ENCODE peak calls at places on chromosomes 7 and 10, in ten cellular contexts. D is GM20000; L is posterior cingulate gyrus; O is skeletal muscle cell; U is stimulated activated CD4-positive, alpha-beta T cell treated with anti-CD3 and anti-CD28 coated beads, Interleukin-15, amount 100 ng/mL, for 1 hour; E is GM03348; M is progenitor cell of endocrine pancreas; B is hypothalamus; A is left ventricle myocardium superior; V is neural crest cell. G is an unnamed sample.

GRCh38 chr7:2621061-2621828 is 10.5 kb upstream of the TTYH3 start:
- DNase-seq in D (no peak), L (no peak), O (no peak), U (no peak), E (peak), M (no peak), B (peak), A (peak), V (no peak), G (no peak)

GRCh38 chr10:44386546-44387052 is 1.7 kb upstream of the CXCL12 start:
- DNase-seq in D (peak), L (peak), O (no peak), U (no peak), E (peak), M (peak), B (peak), A (peak), V (peak), G (no peak)

GRCh38 chr7:96093435-96093834 is 228.5 kb downstream of the SLC25A13 start:
- DNase-seq in D (no peak), L (no peak), O (peak), U (no peak), E (peak), M (no peak), B (no peak), A (no peak), V (no peak), G (no peak)

GRCh38 chr7:100483101-100483727 is 513 bp upstream of the NYAP1 start:
- DNase-seq in D (peak), L (peak), O (no peak), U (peak), E (peak), M (peak), B (peak), A (peak), V (peak), G (peak)

GRCh38 chr7:136403591-136403990 is 426.4 kb upstream of the MTPN start:
- DNase-seq in D (no peak), L (no peak), O (no peak), U (no peak), E (no peak), M (no peak), B (no peak), A (no peak), V (no peak), G (no peak)

GRCh38 chr7:73892003-73892975 is 31.3 kb downstream of the TMEM270 start:
- DNase-seq in D (no peak), L (no peak), O (no peak), U (no peak), E (no peak), M (no peak), B (no peak), A (peak), V (no peak), G (no peak)

GRCh38 chr7:1961776-1962276 is 270.9 kb downstream of the MAD1L1 start:
- DNase-seq in D (no peak), L (no peak), O (peak), U (no peak), E (no peak), M (no peak), B (no peak), A (no peak), V (no peak), G (no peak)

GRCh38 chr7:15687645-15688025 is 1.2 kb upstream of the MEOX2 start:
- DNase-seq in D (no peak), L (no peak), O (no peak), U (no peak), E (peak), M (no peak), B (no peak), A (peak), V (peak), G (no peak)

GRCh38 chr10:44857363-44858016 is 53.6 kb upstream of the TMEM72 start:
- DNase-seq in D (peak), L (peak), O (peak), U (no peak), E (peak), M (peak), B (peak), A (peak), V (peak), G (peak)

GRCh38 chr10:95314519-95314918 is 23.7 kb upstream of the PDLIM1 start:
- DNase-seq in D (no peak), L (no peak), O (no peak), U (no peak), E (no peak), M (no peak), B (no peak), A (no peak), V (no peak), G (no peak)

GRCh38 chr7:135335628-135336139 is 102.0 kb downstream of the STRA8 start:
- DNase-seq in D (peak), L (peak), O (no peak), U (no peak), E (peak), M (peak), B (peak), A (peak), V (peak), G (peak)

GRCh38 chr10:124073642-124074377 is 19.6 kb downstream of the CHST15 start:
- DNase-seq in D (no peak), L (no peak), O (no peak), U (no peak), E (no peak), M (no peak), B (no peak), A (no peak), V (no peak), G (no peak)

GRCh38 chr7:68334613-68335303 is 1263.5 kb upstream of the AUTS2 start:
- DNase-seq in D (no peak), L (no peak), O (no peak), U (no peak), E (no peak), M (no peak), B (no peak), A (no peak), V (no peak), G (no peak)

GRCh38 chr10:6755891-6756460 is 175.9 kb upstream of the PRKCQ start:
- DNase-seq in D (peak), L (peak), O (peak), U (no peak), E (peak), M (no peak), B (no peak), A (no peak), V (no peak), G (no peak)

GRCh38 chr7:46319841-46320240 is 398.8 kb upstream of the IGFBP3 start:
- DNase-seq in D (no peak), L (no peak), O (no peak), U (no peak), E (no peak), M (no peak), B (no peak), A (no peak), V (no peak), G (no peak)

GRCh38 chr7:133077394-133077793 is 4.5 kb downstream of the CHCHD3 start:
- DNase-seq in D (no peak), L (no peak), O (no peak), U (no peak), E (no peak), M (no peak), B (no peak), A (no peak), V (no peak), G (no peak)

GRCh38 chr10:11551915-11552602 is 59.4 kb downstream of the USP6NL start:
- DNase-seq in D (no peak), L (no peak), O (peak), U (no peak), E (peak), M (no peak), B (no peak), A (no peak), V (no peak), G (no peak)

GRCh38 chr7:104976966-104977636 is 36.9 kb upstream of the KMT2E start:
- DNase-seq in D (no peak), L (peak), O (no peak), U (no peak), E (no peak), M (no peak), B (no peak), A (no peak), V (no peak), G (no peak)

GRCh38 chr10:88911121-88911520 is 31.1 kb downstream of the STAMBPL1 start:
- DNase-seq in D (no peak), L (no peak), O (no peak), U (no peak), E (no peak), M (no peak), B (no peak), A (no peak), V (no peak), G (no peak)

GRCh38 chr7:90816511-90817142 is 220.5 kb downstream of the CDK14 start:
- DNase-seq in D (peak), L (no peak), O (peak), U (no peak), E (peak), M (no peak), B (no peak), A (no peak), V (no peak), G (no peak)

GRCh38 chr7:114574384-114574783 is 159.8 kb downstream of the FOXP2 start:
- DNase-seq in D (no peak), L (no peak), O (peak), U (no peak), E (peak), M (no peak), B (no peak), A (no peak), V (no peak), G (no peak)

GRCh38 chr7:42014625-42015412 is 222.2 kb downstream of the GLI3 start:
- DNase-seq in D (peak), L (no peak), O (no peak), U (no peak), E (peak), M (peak), B (no peak), A (no peak), V (peak), G (no peak)

GRCh38 chr10:120458432-120458831 is 1.4 kb downstream of the PLPP4 start:
- DNase-seq in D (no peak), L (no peak), O (no peak), U (no peak), E (no peak), M (no peak), B (peak), A (no peak), V (no peak), G (no peak)

GRCh38 chr10:73647211-73647874 is 6.1 kb upstream of the MYOZ1 start:
- DNase-seq in D (peak), L (peak), O (no peak), U (no peak), E (peak), M (peak), B (peak), A (peak), V (peak), G (peak)

GRCh38 chr7:41006591-41006990 is 696.3 kb downstream of the INHBA start:
- DNase-seq in D (no peak), L (no peak), O (no peak), U (no peak), E (peak), M (no peak), B (no peak), A (no peak), V (no peak), G (no peak)

GRCh38 chr7:94632338-94633024 is 23.5 kb downstream of the SGCE start:
- DNase-seq in D (no peak), L (no peak), O (peak), U (no peak), E (peak), M (no peak), B (no peak), A (no peak), V (no peak), G (no peak)

GRCh38 chr10:114265392-114266053 is 26.5 kb downstream of the VWA2 start:
- DNase-seq in D (no peak), L (no peak), O (no peak), U (no peak), E (peak), M (no peak), B (no peak), A (peak), V (no peak), G (no peak)

GRCh38 chr7:81652225-81652624 is 117.6 kb downstream of the HGF start:
- DNase-seq in D (no peak), L (no peak), O (no peak), U (no peak), E (no peak), M (no peak), B (no peak), A (no peak), V (no peak), G (no peak)

GRCh38 chr7:156842317-156842716 is 50.7 kb downstream of the LMBR1 start:
- DNase-seq in D (no peak), L (no peak), O (no peak), U (no peak), E (no peak), M (no peak), B (no peak), A (no peak), V (no peak), G (no peak)

GRCh38 chr10:72274730-72275350 is 1.1 kb downstream of the DDIT4 start:
- DNase-seq in D (peak), L (peak), O (no peak), U (peak), E (peak), M (peak), B (peak), A (peak), V (peak), G (peak)

GRCh38 chr7:36526720-36527548 is 137.3 kb downstream of the ANLN start:
- DNase-seq in D (peak), L (no peak), O (peak), U (no peak), E (peak), M (no peak), B (no peak), A (no peak), V (no peak), G (no peak)

G was measured in caudate nucleus.